ENCODE peak calls at places on chromosomes 3 and 15, in ten cellular contexts. J is progenitor cell of endocrine pancreas, B is GM12878, G is OCI-LY7, K is thyroid gland, A is lower leg skin, P is stomach, H is fibroblast of pulmonary artery, R is D721Med, V is MCF 10A. X is an unnamed sample.

GRCh38 chr3:30516238-30516637 is 90.2 kb upstream of the TGFBR2 start:
- DNase-seq in K (no peak), R (no peak), V (peak), J (no peak), P (no peak), B (no peak), A (no peak), H (peak), G (no peak), X (no peak)

GRCh38 chr15:90959894-90960293 is 5.2 kb downstream of the RCCD1 start:
- DNase-seq in A (no peak), G (no peak), V (no peak), J (no peak), K (no peak), R (no peak), P (no peak), H (peak), B (no peak), X (no peak)

GRCh38 chr15:68217341-68217740 is 12.2 kb downstream of the CLN6 start:
- DNase-seq in H (no peak), J (no peak), V (no peak), B (no peak), A (no peak), P (no peak), G (no peak), R (no peak), K (no peak), X (no peak)

GRCh38 chr3:94249491-94250079 is 186.7 kb downstream of the NSUN3 start:
- DNase-seq in B (peak), K (peak), V (peak), H (peak), P (peak), G (peak), R (no peak), A (peak), J (peak), X (no peak)

GRCh38 chr3:24451461-24452099 is 43.1 kb downstream of the THRB start:
- DNase-seq in G (no peak), R (no peak), V (peak), A (no peak), K (no peak), B (no peak), J (no peak), P (no peak), H (no peak), X (no peak)

GRCh38 chr3:10757021-10757820 is 58.8 kb upstream of the SLC6A11 start:
- DNase-seq in K (no peak), V (peak), R (no peak), J (no peak), B (no peak), P (no peak), G (no peak), H (peak), A (no peak), X (no peak)

GRCh38 chr3:6739288-6739687 is 121.6 kb upstream of the GRM7 start:
- DNase-seq in G (peak), K (no peak), B (no peak), P (no peak), H (no peak), R (no peak), A (no peak), V (no peak), J (no peak), X (no peak)

GRCh38 chr3:45105855-45106655 is 40.1 kb downstream of the CDCP1 start:
- DNase-seq in R (no peak), V (peak), K (no peak), B (no peak), J (no peak), H (peak), G (no peak), A (no peak), P (no peak), X (no peak)

GRCh38 chr15:90607361-90607760 is 77.6 kb downstream of the CRTC3 start:
- DNase-seq in V (no peak), J (no peak), K (peak), A (no peak), G (no peak), R (no peak), H (no peak), B (no peak), P (no peak), X (no peak)

GRCh38 chr3:14768182-14768790 is 50.5 kb upstream of the FGD5 start:
- DNase-seq in J (no peak), B (no peak), R (no peak), P (no peak), H (no peak), K (no peak), A (no peak), V (no peak), G (no peak), X (peak)

GRCh38 chr15:92079047-92079446 is 225.5 kb downstream of the SLCO3A1 start:
- DNase-seq in P (no peak), K (no peak), J (no peak), R (no peak), A (no peak), B (no peak), V (no peak), G (peak), H (peak), X (no peak)

GRCh38 chr3:108396336-108396735 is 100.0 kb downstream of the HHLA2 start:
- DNase-seq in B (no peak), A (no peak), H (no peak), R (no peak), V (peak), G (no peak), K (no peak), J (no peak), P (no peak), X (no peak)

GRCh38 chr3:178703268-178703975 is 167.2 kb downstream of the KCNMB2 start:
- DNase-seq in V (peak), B (no peak), K (no peak), J (no peak), R (no peak), G (no peak), A (no peak), P (no peak), H (peak), X (no peak)

GRCh38 chr3:31409866-31410265 is 122.9 kb upstream of the STT3B start:
- DNase-seq in V (no peak), A (no peak), R (no peak), G (no peak), P (no peak), B (no peak), K (no peak), H (no peak), J (no peak), X (no peak)

DNA sequence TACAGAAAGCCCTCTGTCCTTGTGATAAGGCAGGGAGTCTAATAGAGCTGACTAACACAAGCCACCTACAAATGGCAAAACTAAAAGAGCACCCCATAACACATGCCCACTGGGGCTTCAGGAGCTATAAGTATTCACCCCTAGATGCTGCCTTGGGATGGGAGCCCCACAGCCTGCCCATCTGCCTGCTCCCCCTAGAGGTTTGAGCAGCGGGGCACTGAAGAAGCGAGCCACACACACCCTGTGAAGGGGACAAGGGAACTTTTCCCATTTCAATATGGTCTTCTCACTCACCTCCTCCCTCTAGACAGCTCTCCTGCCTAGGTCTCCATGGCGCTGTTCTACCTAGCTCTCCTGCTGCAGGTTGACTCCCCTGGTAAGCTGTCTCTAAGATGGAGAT is 261.0 kb downstream of the SHQ1 start:
- DNase-seq in B (no peak), K (no peak), A (no peak), H (no peak), G (no peak), P (no peak), R (no peak), V (no peak), J (no peak), X (no peak)
- TF ChIP-seq CTCF in B (peak), K (no peak), A (no peak), H (no peak), G (peak), P (no peak), R (no peak), V (no peak), J (peak), X (no peak)

GRCh38 chr3:194640829-194641228 is 7.6 kb upstream of the TMEM44 start:
- DNase-seq in B (no peak), V (peak), J (no peak), G (peak), A (no peak), P (no peak), R (no peak), K (no peak), H (peak), X (no peak)
- TF ChIP-seq CTCF in B (peak), V (no peak), J (peak), G (peak), A (no peak), P (no peak), R (peak), K (no peak), H (peak), X (peak)

DNA sequence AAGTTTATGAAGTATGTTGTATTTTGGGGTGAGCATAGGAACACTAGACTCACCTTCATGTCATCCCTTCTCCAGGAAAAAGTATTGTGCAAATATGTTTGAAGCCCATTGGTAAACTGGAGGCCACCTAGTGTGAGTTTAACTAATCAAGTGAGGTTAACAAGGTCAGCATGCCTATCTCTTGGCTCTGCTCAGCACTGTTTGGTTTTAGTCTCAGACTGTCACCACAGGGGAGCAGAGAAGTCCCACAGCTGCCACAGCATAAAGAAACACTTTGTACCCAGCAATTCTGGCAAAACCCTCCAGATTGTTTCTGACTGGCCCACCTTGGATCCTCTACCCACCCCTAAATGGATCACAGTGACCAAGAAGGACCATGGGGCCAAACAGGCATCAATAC is 152.7 kb downstream of the FEZF2 start:
- DNase-seq in K (no peak), R (no peak), H (no peak), P (no peak), V (no peak), G (no peak), J (no peak), A (no peak), B (no peak), X (no peak)
- TF ChIP-seq CTCF in K (no peak), R (no peak), H (no peak), P (no peak), V (no peak), G (no peak), J (no peak), A (no peak), B (no peak), X (no peak)

GRCh38 chr15:94701281-94701985 is 470.1 kb downstream of the MCTP2 start:
- DNase-seq in K (no peak), V (no peak), H (no peak), B (no peak), P (no peak), G (no peak), A (no peak), J (no peak), R (no peak), X (no peak)
- TF ChIP-seq CTCF in K (no peak), V (no peak), H (no peak), B (no peak), P (no peak), G (no peak), A (no peak), J (no peak), R (no peak), X (no peak)

GRCh38 chr15:40984963-40985362 is 31.7 kb downstream of the CHAC1 start:
- DNase-seq in K (no peak), V (no peak), G (no peak), J (no peak), B (no peak), R (no peak), A (no peak), H (peak), P (no peak), X (no peak)

GRCh38 chr15:40984406-40984805 is 31.1 kb downstream of the CHAC1 start:
- DNase-seq in H (no peak), K (no peak), G (no peak), V (no peak), R (no peak), B (no peak), P (no peak), J (no peak), A (no peak), X (no peak)

GRCh38 chr15:40981186-40981585 is 27.9 kb downstream of the CHAC1 start:
- DNase-seq in K (no peak), P (no peak), A (no peak), H (no peak), G (no peak), R (no peak), J (no peak), B (no peak), V (no peak), X (no peak)

GRCh38 chr15:40985541-40986330 is 32.5 kb downstream of the CHAC1 start:
- DNase-seq in A (no peak), P (no peak), R (no peak), G (no peak), B (no peak), H (peak), J (no peak), K (no peak), V (no peak), X (no peak)

GRCh38 chr15:40982855-40983254 is 29.6 kb downstream of the CHAC1 start:
- DNase-seq in B (no peak), R (no peak), K (no peak), J (no peak), G (no peak), P (no peak), A (no peak), V (no peak), H (peak), X (no peak)
- TF ChIP-seq CTCF in B (no peak), R (no peak), K (no peak), J (no peak), G (no peak), P (no peak), A (no peak), V (no peak), H (no peak), X (no peak)

GRCh38 chr3:12741205-12741604 is 17.9 kb downstream of the TMEM40 start:
- DNase-seq in V (no peak), R (no peak), G (no peak), K (peak), A (no peak), J (no peak), P (no peak), H (no peak), B (no peak), X (no peak)
- TF ChIP-seq CTCF in V (no peak), R (no peak), G (no peak), K (no peak), A (no peak), J (no peak), P (no peak), H (no peak), B (no peak), X (no peak)

GRCh38 chr3:28840976-28841376 is 439.9 kb upstream of the RBMS3 start:
- DNase-seq in H (no peak), J (no peak), A (no peak), R (no peak), V (no peak), P (no peak), G (no peak), B (peak), K (no peak), X (no peak)

GRCh38 chr3:28846948-28847527 is 433.8 kb upstream of the RBMS3 start:
- DNase-seq in J (no peak), P (no peak), A (no peak), K (no peak), H (no peak), V (no peak), B (no peak), G (no peak), R (no peak), X (no peak)

GRCh38 chr3:28841436-28841835 is 439.4 kb upstream of the RBMS3 start:
- DNase-seq in R (no peak), G (no peak), H (no peak), A (no peak), K (no peak), P (no peak), B (no peak), V (no peak), J (no peak), X (no peak)

GRCh38 chr3:28850186-28850585 is 430.7 kb upstream of the RBMS3 start:
- DNase-seq in A (no peak), V (no peak), P (no peak), H (peak), B (no peak), G (no peak), R (no peak), J (no peak), K (no peak), X (no peak)

GRCh38 chr3:28844688-28845324 is 436.1 kb upstream of the RBMS3 start:
- DNase-seq in R (no peak), B (no peak), P (no peak), G (no peak), H (no peak), J (no peak), K (no peak), A (no peak), V (no peak), X (no peak)
- TF ChIP-seq CTCF in R (no peak), B (no peak), P (no peak), G (no peak), H (no peak), J (no peak), K (no peak), A (no peak), V (no peak), X (no peak)